ENCODE peak calls at places on chromosomes 6 and 20, in seven cellular contexts. V, L, M, F, S, H and J are unnamed samples.

GRCh38 chr6:35164277-35164676 is 23.1 kb upstream of the TCP11 start:
- DNase-seq in L (no peak), S (no peak), H (no peak), V (no peak), F (no peak), M (no peak), J (no peak)

GRCh38 chr6:28232785-28233184 is 7.7 kb downstream of the ZSCAN9 start:
- DNase-seq in H (no peak), F (no peak), L (no peak), V (no peak), S (no peak), M (no peak), J (no peak)

GRCh38 chr20:35575958-35576357 is 34.1 kb downstream of the ERGIC3 start:
- DNase-seq in L (no peak), H (no peak), M (no peak), F (no peak), S (no peak), V (no peak), J (no peak)

GRCh38 chr6:88422831-88423230 is 256.7 kb upstream of the CNR1 start:
- DNase-seq in M (no peak), L (no peak), H (peak; percentile 58), F (no peak), V (peak; percentile 19), S (no peak), J (no peak)

GRCh38 chr6:126228001-126228791 is 111.7 kb upstream of the CENPW start:
- DNase-seq in M (no peak), L (no peak), V (peak; percentile 73), H (no peak), S (no peak), F (no peak), J (no peak)

GRCh38 chr6:53651764-53652401 is 13.7 kb downstream of the KLHL31 start:
- DNase-seq in M (no peak), F (peak; percentile 84), V (peak; percentile 80), S (peak; percentile 25), L (peak; percentile 64), H (peak; percentile 88), J (peak; percentile 70)

GRCh38 chr20:33423141-33423834 is 20.3 kb downstream of the SNTA1 start:
- DNase-seq in L (peak; percentile 81), F (no peak), H (no peak), V (no peak), M (peak; percentile 70), S (peak; percentile 90), J (no peak)

GRCh38 chr20:8344106-8344505 is 212.0 kb downstream of the PLCB1 start:
- DNase-seq in S (no peak), L (no peak), M (no peak), F (no peak), H (no peak), V (no peak), J (no peak)

GRCh38 chr6:169847773-169848380 is 96.5 kb downstream of the ERMARD start:
- DNase-seq in L (no peak), M (no peak), H (peak; percentile 18), V (no peak), F (no peak), S (no peak), J (no peak)

GRCh38 chr6:8434727-8435092 is 635 bp downstream of the SLC35B3 start:
- DNase-seq in F (no peak), H (no peak), M (no peak), S (peak; percentile 5), V (no peak), L (no peak), J (peak; percentile 16)

GRCh38 chr6:3725145-3726015 is 26.1 kb downstream of the PXDC1 start:
- DNase-seq in S (no peak), V (no peak), F (no peak), H (no peak), M (no peak), L (no peak), J (no peak)

GRCh38 chr6:3727593-3728108 is 23.9 kb downstream of the PXDC1 start:
- DNase-seq in S (no peak), L (no peak), F (no peak), H (no peak), V (no peak), M (no peak), J (no peak)

GRCh38 chr6:3724451-3725144 is 26.9 kb downstream of the PXDC1 start:
- DNase-seq in S (peak; percentile 32), L (peak; percentile 32), M (peak; percentile 17), H (no peak), V (no peak), F (no peak), J (no peak)

GRCh38 chr6:3727036-3727435 is 24.5 kb downstream of the PXDC1 start:
- DNase-seq in H (no peak), M (no peak), S (no peak), L (no peak), V (no peak), F (no peak), J (no peak)

GRCh38 chr6:3726421-3726820 is 25.1 kb downstream of the PXDC1 start:
- DNase-seq in L (no peak), H (no peak), F (no peak), V (no peak), M (no peak), S (no peak), J (peak; percentile 52)
- TF ChIP-seq CTCF in L (no peak), H (no peak), F (no peak), V (no peak), M (no peak), S (no peak), J (no peak)

DNA sequence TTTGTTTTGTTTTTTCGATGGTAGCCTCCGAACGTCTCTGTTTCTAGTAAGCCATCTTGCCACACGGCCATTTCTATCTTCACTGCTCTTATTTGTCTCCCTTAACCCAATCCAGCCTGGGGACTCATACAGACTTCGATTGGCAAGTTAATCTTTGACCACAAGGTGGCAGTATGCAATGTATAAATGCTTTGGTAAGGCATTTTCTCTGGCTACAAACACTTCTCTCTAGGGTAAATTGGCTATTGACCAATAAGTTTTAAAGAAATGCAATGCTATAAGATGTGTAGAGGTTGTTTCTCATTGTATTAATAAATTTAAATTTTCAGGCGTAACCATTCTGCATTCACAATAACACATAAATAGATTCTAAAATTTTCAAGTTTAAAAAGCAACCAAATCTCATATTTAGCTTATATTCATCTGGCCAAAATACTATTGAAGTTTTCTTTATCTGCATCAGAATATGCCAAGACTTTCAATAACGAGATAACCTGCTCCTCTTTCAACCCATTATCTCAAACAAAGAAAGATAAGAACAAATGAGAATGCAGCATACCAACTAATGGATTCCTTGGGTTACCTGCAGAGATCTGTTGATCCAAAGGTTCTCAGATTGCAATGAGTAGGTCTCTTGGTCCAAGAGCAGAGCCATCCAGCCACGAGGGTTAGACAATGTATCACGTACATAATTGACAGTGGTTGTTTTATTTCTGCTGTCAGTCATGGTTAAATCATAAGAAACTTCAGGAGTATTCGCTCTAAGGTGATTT is 231.9 kb downstream of the PKHD1 start:
- DNase-seq in M (peak; percentile 29), H (peak; percentile 57), S (peak; percentile 63), V (peak; percentile 42), L (peak; percentile 25), F (no peak), J (peak; percentile 70)
- TF ChIP-seq CTCF in M (peak; percentile 82), H (peak; percentile 88), S (peak; percentile 78), V (peak; percentile 86), L (peak; percentile 46), F (peak; percentile 60), J (peak; percentile 57)

GRCh38 chr6:160933256-160933655 is 58.3 kb upstream of the MAP3K4 start:
- DNase-seq in S (no peak), F (no peak), V (peak; percentile 20), M (no peak), L (no peak), H (peak; percentile 57), J (no peak)
- TF ChIP-seq CTCF in S (no peak), F (no peak), V (no peak), M (peak; percentile 12), L (no peak), H (peak; percentile 56), J (no peak)

GRCh38 chr6:30741789-30742315 is 635 bp downstream of the FLOT1 start:
- DNase-seq in F (no peak), M (no peak), V (no peak), S (no peak), H (no peak), L (no peak), J (no peak)

GRCh38 chr6:30742316-30743098 is at the start of gene FLOT1:
- DNase-seq in S (peak; percentile 99), H (peak; percentile 98), L (peak; percentile 96), V (peak; percentile 97), M (peak; percentile 95), F (peak; percentile 99), J (peak; percentile 95)

GRCh38 chr6:30740993-30741784 is 1.3 kb downstream of the FLOT1 start:
- DNase-seq in H (no peak), F (no peak), L (no peak), M (no peak), V (no peak), S (no peak), J (no peak)

GRCh38 chr6:30743099-30744053 is 889 bp upstream of the FLOT1 start:
- DNase-seq in F (peak; percentile 53), M (no peak), H (no peak), S (no peak), V (peak; percentile 27), L (no peak), J (peak; percentile 60)

DNA sequence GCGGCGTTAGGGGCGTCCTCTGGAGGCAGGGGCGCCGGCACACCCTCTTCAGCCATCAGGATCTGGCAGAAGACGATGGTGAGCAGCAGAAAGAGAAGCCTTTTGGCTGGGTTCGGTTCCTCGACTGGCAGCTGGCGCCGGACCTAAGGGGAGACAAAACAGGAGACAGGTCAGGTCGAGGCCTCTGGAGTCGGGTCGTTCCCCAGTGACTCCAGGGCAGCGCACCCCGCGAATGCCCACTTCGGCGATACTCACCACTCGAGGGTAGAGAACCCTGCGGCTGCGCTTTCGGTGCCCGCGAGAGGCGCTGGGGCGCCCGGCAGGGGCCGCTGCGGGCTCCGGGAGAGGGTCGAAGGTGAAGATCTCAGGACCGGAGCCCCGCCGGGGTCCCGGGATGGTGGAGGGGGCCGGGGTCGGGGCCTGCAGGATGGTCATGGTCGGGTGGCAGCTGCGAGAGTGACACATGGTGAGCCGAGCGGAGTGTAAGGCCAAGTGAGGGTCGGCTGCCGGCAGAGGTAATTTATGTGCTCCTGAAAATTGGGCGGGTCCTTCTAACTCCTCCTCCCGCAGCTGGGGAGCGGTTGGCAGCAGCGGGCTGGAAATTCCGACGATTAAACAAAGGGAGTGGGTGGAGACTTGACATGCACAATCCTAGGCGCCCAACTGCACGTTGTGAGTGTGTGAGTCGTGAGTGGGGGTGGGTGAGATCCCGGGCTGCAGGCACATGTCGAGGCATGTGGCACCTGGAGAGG is at the start of gene IER3:
- DNase-seq in F (peak; percentile 93), H (peak; percentile 93), V (no peak), S (peak; percentile 90), M (peak; percentile 73), L (peak; percentile 94), J (peak; percentile 80)
- TF ChIP-seq CTCF in F (no peak), H (peak; percentile 67), V (peak; percentile 42), S (peak; percentile 64), M (peak; percentile 78), L (peak; percentile 64), J (peak; percentile 76)

DNA sequence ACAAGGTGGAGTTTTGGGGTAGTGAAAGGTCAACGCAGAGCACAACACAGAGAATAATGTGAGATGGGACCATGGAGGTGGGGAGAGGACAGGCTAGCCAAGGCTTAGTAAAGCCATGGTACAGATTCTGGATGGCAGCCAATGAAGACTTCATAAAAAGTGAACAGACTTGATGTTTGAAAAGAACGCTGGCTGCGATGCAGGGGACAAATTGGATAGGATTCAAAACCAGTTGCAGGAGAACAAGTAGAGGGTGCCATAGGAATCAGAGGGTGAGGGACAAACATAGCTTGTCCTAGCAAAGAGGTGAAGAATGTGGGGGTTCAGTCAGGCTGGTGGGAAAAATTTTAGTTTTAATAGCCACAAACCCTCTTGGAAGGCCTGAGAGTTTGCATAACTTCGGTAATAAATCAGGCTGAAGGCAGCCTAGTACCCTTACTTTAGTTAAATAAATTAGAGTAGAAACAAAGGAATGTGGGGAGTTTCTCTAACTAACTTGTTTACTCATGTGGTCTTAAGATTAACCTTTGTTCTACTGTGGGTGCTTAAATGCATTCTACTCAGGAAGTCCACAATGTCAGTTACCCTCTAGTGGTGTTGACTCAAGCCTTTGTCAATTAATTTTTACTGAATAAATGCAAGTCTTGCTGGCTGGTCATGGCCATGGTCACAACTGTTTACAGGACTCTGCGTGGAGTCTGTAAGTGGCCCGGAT is 216.4 kb downstream of the C6orf118 start:
- DNase-seq in F (no peak), H (no peak), S (peak; percentile 23), L (no peak), V (no peak), M (no peak), J (no peak)
- TF ChIP-seq CTCF in F (no peak), H (no peak), S (no peak), L (no peak), V (no peak), M (no peak), J (no peak)